ENCODE peak calls at places on chromosomes 1 and 21, in ten cellular contexts. One of them, this sample, is unnamed.

GRCh38 chr1:225548140-225548857 is 104.6 kb downstream of the ENAH start:
- DNase-seq in A549: no peak
- DNase-seq in AG04450: no peak
- DNase-seq in H1: no peak
- DNase-seq in heart right ventricle: no peak
- DNase-seq in colonic mucosa: no peak
- DNase-seq in kidney epithelial cell: no peak
- DNase-seq in endothelial cell: no peak
- DNase-seq in astrocyte of the cerebellum: no peak
- DNase-seq in spleen: no peak
- DNase-seq in this sample: no peak

GRCh38 chr21:34745557-34746255 is 76.9 kb downstream of the CLIC6 start:
- DNase-seq in astrocyte of the cerebellum: peak
- DNase-seq in H1: peak
- DNase-seq in A549: peak
- DNase-seq in AG04450: peak
- DNase-seq in endothelial cell: peak
- DNase-seq in colonic mucosa: peak
- DNase-seq in kidney epithelial cell: peak
- DNase-seq in spleen: peak
- DNase-seq in heart right ventricle: peak
- DNase-seq in this sample: peak

GRCh38 chr1:3261007-3261968 is 192.3 kb downstream of the PRDM16 start:
- DNase-seq in endothelial cell: no peak
- DNase-seq in kidney epithelial cell: no peak
- DNase-seq in AG04450: no peak
- DNase-seq in heart right ventricle: peak
- DNase-seq in colonic mucosa: no peak
- DNase-seq in astrocyte of the cerebellum: no peak
- DNase-seq in A549: no peak
- DNase-seq in spleen: no peak
- DNase-seq in H1: no peak
- DNase-seq in this sample: no peak

GRCh38 chr1:8602471-8603219 is 214.8 kb downstream of the RERE start:
- DNase-seq in endothelial cell: no peak
- DNase-seq in spleen: no peak
- DNase-seq in A549: no peak
- DNase-seq in kidney epithelial cell: no peak
- DNase-seq in colonic mucosa: no peak
- DNase-seq in AG04450: no peak
- DNase-seq in heart right ventricle: no peak
- DNase-seq in astrocyte of the cerebellum: no peak
- DNase-seq in H1: no peak
- DNase-seq in this sample: no peak

GRCh38 chr1:182051938-182052337 is 9.6 kb downstream of the ZNF648 start:
- DNase-seq in astrocyte of the cerebellum: no peak
- DNase-seq in heart right ventricle: no peak
- DNase-seq in endothelial cell: no peak
- DNase-seq in H1: no peak
- DNase-seq in kidney epithelial cell: no peak
- DNase-seq in spleen: no peak
- DNase-seq in AG04450: no peak
- DNase-seq in A549: no peak
- DNase-seq in colonic mucosa: no peak
- DNase-seq in this sample: no peak

GRCh38 chr1:9798236-9799130 is 25.3 kb downstream of the CLSTN1 start:
- DNase-seq in kidney epithelial cell: no peak
- DNase-seq in astrocyte of the cerebellum: no peak
- DNase-seq in heart right ventricle: no peak
- DNase-seq in A549: no peak
- DNase-seq in AG04450: no peak
- DNase-seq in colonic mucosa: no peak
- DNase-seq in spleen: no peak
- DNase-seq in endothelial cell: no peak
- DNase-seq in H1: no peak
- DNase-seq in this sample: no peak

GRCh38 chr1:89780721-89781120 is 40.1 kb upstream of the LRRC8D start:
- DNase-seq in kidney epithelial cell: peak
- DNase-seq in H1: no peak
- DNase-seq in endothelial cell: no peak
- DNase-seq in A549: peak
- DNase-seq in AG04450: no peak
- DNase-seq in colonic mucosa: no peak
- DNase-seq in astrocyte of the cerebellum: peak
- DNase-seq in spleen: no peak
- DNase-seq in heart right ventricle: no peak
- DNase-seq in this sample: no peak

GRCh38 chr1:40252601-40253000 is 4.9 kb downstream of the TMCO2 start:
- DNase-seq in A549: no peak
- DNase-seq in colonic mucosa: no peak
- DNase-seq in heart right ventricle: no peak
- DNase-seq in spleen: no peak
- DNase-seq in kidney epithelial cell: no peak
- DNase-seq in astrocyte of the cerebellum: no peak
- DNase-seq in H1: no peak
- DNase-seq in AG04450: no peak
- DNase-seq in endothelial cell: no peak
- DNase-seq in this sample: no peak

GRCh38 chr1:159188375-159188788 is 16.3 kb upstream of the ACKR1 start:
- DNase-seq in heart right ventricle: peak
- DNase-seq in kidney epithelial cell: no peak
- DNase-seq in H1: peak
- DNase-seq in astrocyte of the cerebellum: peak
- DNase-seq in A549: no peak
- DNase-seq in spleen: peak
- DNase-seq in AG04450: no peak
- DNase-seq in endothelial cell: peak
- DNase-seq in colonic mucosa: peak
- DNase-seq in this sample: no peak

GRCh38 chr1:18398791-18399551 is 81.8 kb upstream of the KLHDC7A start:
- DNase-seq in AG04450: no peak
- DNase-seq in kidney epithelial cell: no peak
- DNase-seq in spleen: no peak
- DNase-seq in colonic mucosa: no peak
- DNase-seq in endothelial cell: no peak
- DNase-seq in heart right ventricle: no peak
- DNase-seq in A549: no peak
- DNase-seq in astrocyte of the cerebellum: no peak
- DNase-seq in H1: no peak
- DNase-seq in this sample: no peak

GRCh38 chr1:203448521-203449061 is 27.0 kb upstream of the PRELP start:
- DNase-seq in colonic mucosa: no peak
- DNase-seq in endothelial cell: no peak
- DNase-seq in AG04450: no peak
- DNase-seq in H1: no peak
- DNase-seq in spleen: peak
- DNase-seq in astrocyte of the cerebellum: no peak
- DNase-seq in kidney epithelial cell: no peak
- DNase-seq in heart right ventricle: no peak
- DNase-seq in A549: no peak
- DNase-seq in this sample: no peak

GRCh38 chr1:203451849-203452784 is 23.5 kb upstream of the PRELP start:
- DNase-seq in colonic mucosa: no peak
- DNase-seq in AG04450: no peak
- DNase-seq in endothelial cell: no peak
- DNase-seq in A549: no peak
- DNase-seq in spleen: no peak
- DNase-seq in astrocyte of the cerebellum: no peak
- DNase-seq in heart right ventricle: no peak
- DNase-seq in kidney epithelial cell: no peak
- DNase-seq in H1: no peak
- DNase-seq in this sample: no peak

GRCh38 chr1:203450541-203451149 is 25.0 kb upstream of the PRELP start:
- DNase-seq in endothelial cell: peak
- DNase-seq in AG04450: no peak
- DNase-seq in H1: no peak
- DNase-seq in A549: no peak
- DNase-seq in astrocyte of the cerebellum: no peak
- DNase-seq in kidney epithelial cell: no peak
- DNase-seq in heart right ventricle: no peak
- DNase-seq in colonic mucosa: no peak
- DNase-seq in spleen: peak
- DNase-seq in this sample: no peak

GRCh38 chr1:203447147-203447546 is 28.5 kb upstream of the PRELP start:
- DNase-seq in A549: no peak
- DNase-seq in H1: no peak
- DNase-seq in heart right ventricle: no peak
- DNase-seq in kidney epithelial cell: no peak
- DNase-seq in spleen: no peak
- DNase-seq in AG04450: no peak
- DNase-seq in astrocyte of the cerebellum: no peak
- DNase-seq in endothelial cell: no peak
- DNase-seq in colonic mucosa: no peak
- DNase-seq in this sample: no peak

GRCh38 chr1:203450016-203450415 is 25.6 kb upstream of the PRELP start:
- DNase-seq in kidney epithelial cell: no peak
- DNase-seq in astrocyte of the cerebellum: no peak
- DNase-seq in A549: no peak
- DNase-seq in heart right ventricle: no peak
- DNase-seq in spleen: no peak
- DNase-seq in colonic mucosa: no peak
- DNase-seq in AG04450: no peak
- DNase-seq in endothelial cell: no peak
- DNase-seq in H1: no peak
- DNase-seq in this sample: no peak
- TF ChIP-seq CTCF in kidney epithelial cell: no peak
- TF ChIP-seq CTCF in astrocyte of the cerebellum: no peak
- TF ChIP-seq CTCF in A549: no peak
- TF ChIP-seq CTCF in heart right ventricle: no peak
- TF ChIP-seq CTCF in spleen: no peak
- TF ChIP-seq CTCF in colonic mucosa: no peak
- TF ChIP-seq CTCF in AG04450: no peak
- TF ChIP-seq CTCF in endothelial cell: no peak
- TF ChIP-seq CTCF in H1: no peak
- TF ChIP-seq CTCF in this sample: no peak

DNA sequence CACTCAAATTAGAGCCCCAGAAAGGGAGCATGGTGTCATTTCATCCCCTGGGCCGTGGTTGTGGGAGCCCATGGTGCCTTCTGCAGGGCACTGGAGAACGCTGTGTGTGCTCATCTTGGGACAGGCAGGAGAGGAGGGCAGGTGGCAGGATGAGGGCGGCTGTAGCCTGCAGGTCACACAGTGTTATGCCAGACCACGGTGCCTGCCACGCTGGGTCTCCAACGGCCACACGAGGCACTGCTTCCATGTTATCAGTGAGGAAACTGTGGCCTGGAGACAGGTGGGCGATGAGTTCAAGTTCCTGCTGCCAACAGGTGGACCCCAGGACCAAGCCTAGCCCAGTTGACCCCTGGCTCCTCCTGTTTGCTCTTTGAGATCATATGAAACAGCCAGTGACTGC is 21.0 kb downstream of the ABCG1 start:
- DNase-seq in endothelial cell: no peak
- DNase-seq in A549: no peak
- DNase-seq in astrocyte of the cerebellum: no peak
- DNase-seq in kidney epithelial cell: no peak
- DNase-seq in colonic mucosa: no peak
- DNase-seq in AG04450: no peak
- DNase-seq in heart right ventricle: no peak
- DNase-seq in H1: no peak
- DNase-seq in spleen: no peak
- DNase-seq in this sample: no peak
- TF ChIP-seq CTCF in endothelial cell: no peak
- TF ChIP-seq CTCF in A549: no peak
- TF ChIP-seq CTCF in astrocyte of the cerebellum: no peak
- TF ChIP-seq CTCF in kidney epithelial cell: no peak
- TF ChIP-seq CTCF in colonic mucosa: no peak
- TF ChIP-seq CTCF in AG04450: no peak
- TF ChIP-seq CTCF in heart right ventricle: no peak
- TF ChIP-seq CTCF in H1: peak
- TF ChIP-seq CTCF in spleen: no peak
- TF ChIP-seq CTCF in this sample: no peak

DNA sequence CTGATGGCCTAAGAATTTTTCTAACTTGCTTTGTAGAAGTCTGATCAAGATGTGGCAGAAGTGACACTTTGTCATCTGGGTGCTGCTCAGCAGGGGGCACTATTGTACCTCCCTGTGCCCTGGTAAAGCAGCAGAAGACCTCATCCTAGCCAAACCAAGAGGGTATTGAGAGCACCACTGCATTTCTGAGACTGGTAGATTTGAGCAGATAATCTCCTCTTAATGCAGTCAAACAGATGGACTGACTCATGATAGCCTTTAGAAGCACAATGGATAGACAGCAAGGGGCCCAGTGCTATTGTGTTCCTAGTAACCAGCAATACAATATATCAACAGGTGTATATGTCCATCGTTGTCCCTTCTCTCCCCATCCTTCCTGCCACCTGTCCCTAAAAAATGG is 5.7 kb downstream of the TPM3 start:
- DNase-seq in spleen: no peak
- DNase-seq in kidney epithelial cell: no peak
- DNase-seq in colonic mucosa: peak
- DNase-seq in AG04450: no peak
- DNase-seq in astrocyte of the cerebellum: no peak
- DNase-seq in A549: peak
- DNase-seq in heart right ventricle: no peak
- DNase-seq in H1: peak
- DNase-seq in endothelial cell: peak
- DNase-seq in this sample: no peak
- TF ChIP-seq CTCF in spleen: no peak
- TF ChIP-seq CTCF in kidney epithelial cell: peak
- TF ChIP-seq CTCF in colonic mucosa: peak
- TF ChIP-seq CTCF in AG04450: peak
- TF ChIP-seq CTCF in astrocyte of the cerebellum: no peak
- TF ChIP-seq CTCF in A549: peak
- TF ChIP-seq CTCF in heart right ventricle: peak
- TF ChIP-seq CTCF in H1: peak
- TF ChIP-seq CTCF in endothelial cell: peak
- TF ChIP-seq CTCF in this sample: peak

DNA sequence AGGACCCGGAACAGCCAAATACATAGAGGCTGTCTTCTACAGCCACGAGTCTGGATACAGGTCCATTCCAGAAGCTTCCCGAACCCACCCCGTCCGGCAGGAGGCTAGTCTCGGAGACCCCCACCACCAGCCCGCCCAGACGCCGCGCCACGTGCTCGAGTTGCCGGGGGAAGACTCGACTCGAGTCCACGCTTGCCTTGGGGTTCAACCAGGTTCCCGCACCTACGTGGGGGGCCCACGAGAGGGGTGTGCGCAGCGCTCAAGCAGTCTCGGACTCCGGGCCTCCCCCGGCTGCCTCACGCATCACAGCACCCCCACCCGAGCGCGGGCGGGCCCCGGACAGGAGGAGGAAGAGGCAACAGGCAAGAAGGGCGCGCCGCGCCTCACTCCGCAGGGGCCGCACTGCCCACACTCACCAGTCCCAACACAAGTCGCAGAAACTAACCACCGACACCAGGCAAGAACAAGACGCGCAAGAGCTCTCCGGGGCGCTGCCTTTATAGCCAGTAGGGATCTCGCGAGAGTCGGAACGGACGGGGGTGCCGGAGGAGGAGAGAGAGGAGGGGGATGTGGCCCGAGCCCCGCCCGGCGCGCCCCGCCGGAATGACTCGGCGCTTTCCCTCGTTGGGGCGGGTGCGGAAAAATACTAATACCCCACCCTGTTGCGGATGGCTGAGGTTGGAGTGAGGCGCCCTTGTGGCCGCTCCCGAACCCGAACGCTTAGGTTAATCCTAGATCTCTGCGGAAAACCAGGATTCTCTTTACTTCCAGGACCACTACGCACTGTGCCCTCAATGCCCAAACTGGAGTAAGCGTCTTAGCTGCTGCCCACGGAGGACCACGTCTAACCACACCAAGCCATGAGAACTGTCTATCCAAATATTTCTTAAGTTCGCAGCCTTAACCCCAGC is at the start of gene PRDX1:
- DNase-seq in H1: peak
- DNase-seq in heart right ventricle: peak
- DNase-seq in A549: peak
- DNase-seq in colonic mucosa: peak
- DNase-seq in astrocyte of the cerebellum: peak
- DNase-seq in AG04450: peak
- DNase-seq in kidney epithelial cell: no peak
- DNase-seq in endothelial cell: peak
- DNase-seq in spleen: peak
- DNase-seq in this sample: peak
- TF ChIP-seq CTCF in H1: no peak
- TF ChIP-seq CTCF in heart right ventricle: peak
- TF ChIP-seq CTCF in A549: no peak
- TF ChIP-seq CTCF in colonic mucosa: no peak
- TF ChIP-seq CTCF in astrocyte of the cerebellum: peak
- TF ChIP-seq CTCF in AG04450: peak
- TF ChIP-seq CTCF in kidney epithelial cell: no peak
- TF ChIP-seq CTCF in endothelial cell: no peak
- TF ChIP-seq CTCF in spleen: no peak
- TF ChIP-seq CTCF in this sample: no peak

This sample was measured in CD14-positive monocyte.